ENCODE peak calls at places on chromosomes 3 and 15, in nine cellular contexts. One of them, this sample, is unnamed.

GRCh38 chr3:52228751-52229291 is 3.4 kb upstream of the TLR9 start:
- DNase-seq in T-helper 1 cell: no peak
- DNase-seq in pulmonary artery endothelial cell: no peak
- DNase-seq in astrocyte of the spinal cord: no peak
- DNase-seq in cardiac septum: no peak
- DNase-seq in upper lobe of left lung: peak
- DNase-seq in activated CD4-positive, alpha-beta T cell treated with anti-CD3 and anti-CD28 coated beads, Interleukin-2, amount 10 ng/mL, durations not matched to agents 7 days and 5 days: no peak
- DNase-seq in left cardiac atrium: no peak
- DNase-seq in cardiac muscle cell: no peak
- DNase-seq in this sample: no peak

GRCh38 chr3:189233225-189233858 is 61.6 kb downstream of the TPRG1 start:
- DNase-seq in astrocyte of the spinal cord: peak
- DNase-seq in pulmonary artery endothelial cell: peak
- DNase-seq in T-helper 1 cell: no peak
- DNase-seq in cardiac septum: no peak
- DNase-seq in left cardiac atrium: peak
- DNase-seq in cardiac muscle cell: peak
- DNase-seq in activated CD4-positive, alpha-beta T cell treated with anti-CD3 and anti-CD28 coated beads, Interleukin-2, amount 10 ng/mL, durations not matched to agents 7 days and 5 days: no peak
- DNase-seq in upper lobe of left lung: peak
- DNase-seq in this sample: peak

GRCh38 chr15:59168536-59168935 is 38.1 kb upstream of the LDHAL6B start:
- DNase-seq in activated CD4-positive, alpha-beta T cell treated with anti-CD3 and anti-CD28 coated beads, Interleukin-2, amount 10 ng/mL, durations not matched to agents 7 days and 5 days: no peak
- DNase-seq in left cardiac atrium: no peak
- DNase-seq in cardiac septum: no peak
- DNase-seq in cardiac muscle cell: no peak
- DNase-seq in T-helper 1 cell: no peak
- DNase-seq in pulmonary artery endothelial cell: no peak
- DNase-seq in upper lobe of left lung: peak
- DNase-seq in astrocyte of the spinal cord: no peak
- DNase-seq in this sample: peak

GRCh38 chr3:52194541-52195296 is 3.2 kb upstream of the ALAS1 start:
- DNase-seq in cardiac muscle cell: peak
- DNase-seq in activated CD4-positive, alpha-beta T cell treated with anti-CD3 and anti-CD28 coated beads, Interleukin-2, amount 10 ng/mL, durations not matched to agents 7 days and 5 days: no peak
- DNase-seq in cardiac septum: no peak
- DNase-seq in T-helper 1 cell: no peak
- DNase-seq in left cardiac atrium: peak
- DNase-seq in astrocyte of the spinal cord: no peak
- DNase-seq in pulmonary artery endothelial cell: no peak
- DNase-seq in upper lobe of left lung: peak
- DNase-seq in this sample: no peak

GRCh38 chr3:160928183-160928718 is 172.2 kb downstream of the PPM1L start:
- DNase-seq in activated CD4-positive, alpha-beta T cell treated with anti-CD3 and anti-CD28 coated beads, Interleukin-2, amount 10 ng/mL, durations not matched to agents 7 days and 5 days: no peak
- DNase-seq in left cardiac atrium: no peak
- DNase-seq in T-helper 1 cell: no peak
- DNase-seq in pulmonary artery endothelial cell: no peak
- DNase-seq in upper lobe of left lung: no peak
- DNase-seq in astrocyte of the spinal cord: no peak
- DNase-seq in cardiac septum: no peak
- DNase-seq in cardiac muscle cell: no peak
- DNase-seq in this sample: no peak

GRCh38 chr15:96586901-96587300 is 256.4 kb downstream of the NR2F2 start:
- DNase-seq in astrocyte of the spinal cord: no peak
- DNase-seq in pulmonary artery endothelial cell: no peak
- DNase-seq in cardiac muscle cell: no peak
- DNase-seq in cardiac septum: no peak
- DNase-seq in T-helper 1 cell: no peak
- DNase-seq in upper lobe of left lung: no peak
- DNase-seq in activated CD4-positive, alpha-beta T cell treated with anti-CD3 and anti-CD28 coated beads, Interleukin-2, amount 10 ng/mL, durations not matched to agents 7 days and 5 days: no peak
- DNase-seq in left cardiac atrium: no peak
- DNase-seq in this sample: no peak

GRCh38 chr15:60667925-60668324 is 189.0 kb upstream of the ICE2 start:
- DNase-seq in left cardiac atrium: no peak
- DNase-seq in cardiac septum: no peak
- DNase-seq in astrocyte of the spinal cord: no peak
- DNase-seq in activated CD4-positive, alpha-beta T cell treated with anti-CD3 and anti-CD28 coated beads, Interleukin-2, amount 10 ng/mL, durations not matched to agents 7 days and 5 days: no peak
- DNase-seq in T-helper 1 cell: no peak
- DNase-seq in pulmonary artery endothelial cell: no peak
- DNase-seq in cardiac muscle cell: no peak
- DNase-seq in upper lobe of left lung: no peak
- DNase-seq in this sample: no peak

GRCh38 chr3:27681249-27681748 is 40.8 kb downstream of the EOMES start:
- DNase-seq in cardiac septum: no peak
- DNase-seq in T-helper 1 cell: peak
- DNase-seq in cardiac muscle cell: peak
- DNase-seq in pulmonary artery endothelial cell: peak
- DNase-seq in upper lobe of left lung: no peak
- DNase-seq in astrocyte of the spinal cord: peak
- DNase-seq in activated CD4-positive, alpha-beta T cell treated with anti-CD3 and anti-CD28 coated beads, Interleukin-2, amount 10 ng/mL, durations not matched to agents 7 days and 5 days: peak
- DNase-seq in left cardiac atrium: no peak
- DNase-seq in this sample: peak

GRCh38 chr3:128100126-128100525 is 23.5 kb downstream of the RUVBL1 start:
- DNase-seq in left cardiac atrium: no peak
- DNase-seq in pulmonary artery endothelial cell: no peak
- DNase-seq in astrocyte of the spinal cord: no peak
- DNase-seq in upper lobe of left lung: no peak
- DNase-seq in cardiac muscle cell: no peak
- DNase-seq in activated CD4-positive, alpha-beta T cell treated with anti-CD3 and anti-CD28 coated beads, Interleukin-2, amount 10 ng/mL, durations not matched to agents 7 days and 5 days: no peak
- DNase-seq in cardiac septum: no peak
- DNase-seq in T-helper 1 cell: no peak
- DNase-seq in this sample: peak

GRCh38 chr3:159919873-159920272 is 68.8 kb upstream of the IL12A start:
- DNase-seq in upper lobe of left lung: no peak
- DNase-seq in cardiac septum: no peak
- DNase-seq in activated CD4-positive, alpha-beta T cell treated with anti-CD3 and anti-CD28 coated beads, Interleukin-2, amount 10 ng/mL, durations not matched to agents 7 days and 5 days: no peak
- DNase-seq in astrocyte of the spinal cord: peak
- DNase-seq in pulmonary artery endothelial cell: no peak
- DNase-seq in left cardiac atrium: no peak
- DNase-seq in cardiac muscle cell: no peak
- DNase-seq in T-helper 1 cell: no peak
- DNase-seq in this sample: peak

GRCh38 chr3:110384601-110385000 is 687.0 kb upstream of the NECTIN3 start:
- DNase-seq in cardiac septum: no peak
- DNase-seq in astrocyte of the spinal cord: peak
- DNase-seq in pulmonary artery endothelial cell: no peak
- DNase-seq in upper lobe of left lung: no peak
- DNase-seq in cardiac muscle cell: no peak
- DNase-seq in activated CD4-positive, alpha-beta T cell treated with anti-CD3 and anti-CD28 coated beads, Interleukin-2, amount 10 ng/mL, durations not matched to agents 7 days and 5 days: no peak
- DNase-seq in left cardiac atrium: no peak
- DNase-seq in T-helper 1 cell: no peak
- DNase-seq in this sample: no peak

GRCh38 chr3:58237940-58238681 is 519 bp downstream of the ABHD6 start:
- DNase-seq in astrocyte of the spinal cord: no peak
- DNase-seq in activated CD4-positive, alpha-beta T cell treated with anti-CD3 and anti-CD28 coated beads, Interleukin-2, amount 10 ng/mL, durations not matched to agents 7 days and 5 days: peak
- DNase-seq in cardiac muscle cell: peak
- DNase-seq in cardiac septum: peak
- DNase-seq in pulmonary artery endothelial cell: no peak
- DNase-seq in T-helper 1 cell: peak
- DNase-seq in left cardiac atrium: peak
- DNase-seq in upper lobe of left lung: peak
- DNase-seq in this sample: peak

GRCh38 chr3:117184574-117184973 is 475.0 kb downstream of the TUSC7 start:
- DNase-seq in cardiac septum: no peak
- DNase-seq in cardiac muscle cell: no peak
- DNase-seq in T-helper 1 cell: no peak
- DNase-seq in astrocyte of the spinal cord: peak
- DNase-seq in activated CD4-positive, alpha-beta T cell treated with anti-CD3 and anti-CD28 coated beads, Interleukin-2, amount 10 ng/mL, durations not matched to agents 7 days and 5 days: no peak
- DNase-seq in left cardiac atrium: no peak
- DNase-seq in upper lobe of left lung: no peak
- DNase-seq in pulmonary artery endothelial cell: no peak
- DNase-seq in this sample: peak

GRCh38 chr3:49471856-49472495 is 1.9 kb downstream of the DAG1 start:
- DNase-seq in activated CD4-positive, alpha-beta T cell treated with anti-CD3 and anti-CD28 coated beads, Interleukin-2, amount 10 ng/mL, durations not matched to agents 7 days and 5 days: no peak
- DNase-seq in cardiac septum: no peak
- DNase-seq in cardiac muscle cell: no peak
- DNase-seq in pulmonary artery endothelial cell: no peak
- DNase-seq in astrocyte of the spinal cord: no peak
- DNase-seq in T-helper 1 cell: no peak
- DNase-seq in upper lobe of left lung: no peak
- DNase-seq in left cardiac atrium: no peak
- DNase-seq in this sample: no peak

GRCh38 chr15:85504739-85505676 is 124.6 kb downstream of the AKAP13 start:
- DNase-seq in astrocyte of the spinal cord: peak
- DNase-seq in cardiac septum: no peak
- DNase-seq in upper lobe of left lung: peak
- DNase-seq in T-helper 1 cell: peak
- DNase-seq in left cardiac atrium: peak
- DNase-seq in pulmonary artery endothelial cell: peak
- DNase-seq in activated CD4-positive, alpha-beta T cell treated with anti-CD3 and anti-CD28 coated beads, Interleukin-2, amount 10 ng/mL, durations not matched to agents 7 days and 5 days: peak
- DNase-seq in cardiac muscle cell: peak
- DNase-seq in this sample: peak

GRCh38 chr3:94070341-94070911 is 7.6 kb downstream of the NSUN3 start:
- DNase-seq in activated CD4-positive, alpha-beta T cell treated with anti-CD3 and anti-CD28 coated beads, Interleukin-2, amount 10 ng/mL, durations not matched to agents 7 days and 5 days: no peak
- DNase-seq in cardiac septum: no peak
- DNase-seq in cardiac muscle cell: no peak
- DNase-seq in upper lobe of left lung: no peak
- DNase-seq in T-helper 1 cell: no peak
- DNase-seq in pulmonary artery endothelial cell: no peak
- DNase-seq in astrocyte of the spinal cord: no peak
- DNase-seq in left cardiac atrium: no peak
- DNase-seq in this sample: no peak

GRCh38 chr15:98043160-98044059 is 82.9 kb downstream of the ARRDC4 start:
- DNase-seq in cardiac muscle cell: no peak
- DNase-seq in left cardiac atrium: no peak
- DNase-seq in cardiac septum: no peak
- DNase-seq in astrocyte of the spinal cord: no peak
- DNase-seq in upper lobe of left lung: no peak
- DNase-seq in activated CD4-positive, alpha-beta T cell treated with anti-CD3 and anti-CD28 coated beads, Interleukin-2, amount 10 ng/mL, durations not matched to agents 7 days and 5 days: no peak
- DNase-seq in pulmonary artery endothelial cell: no peak
- DNase-seq in T-helper 1 cell: no peak
- DNase-seq in this sample: no peak

GRCh38 chr3:38551026-38551832 is 55.1 kb downstream of the EXOG start:
- DNase-seq in cardiac septum: peak
- DNase-seq in upper lobe of left lung: no peak
- DNase-seq in T-helper 1 cell: no peak
- DNase-seq in activated CD4-positive, alpha-beta T cell treated with anti-CD3 and anti-CD28 coated beads, Interleukin-2, amount 10 ng/mL, durations not matched to agents 7 days and 5 days: no peak
- DNase-seq in astrocyte of the spinal cord: no peak
- DNase-seq in cardiac muscle cell: no peak
- DNase-seq in pulmonary artery endothelial cell: no peak
- DNase-seq in left cardiac atrium: no peak
- DNase-seq in this sample: no peak

GRCh38 chr3:13258280-13258679 is 161.8 kb downstream of the NUP210 start:
- DNase-seq in cardiac septum: no peak
- DNase-seq in astrocyte of the spinal cord: no peak
- DNase-seq in pulmonary artery endothelial cell: no peak
- DNase-seq in upper lobe of left lung: no peak
- DNase-seq in cardiac muscle cell: no peak
- DNase-seq in left cardiac atrium: no peak
- DNase-seq in activated CD4-positive, alpha-beta T cell treated with anti-CD3 and anti-CD28 coated beads, Interleukin-2, amount 10 ng/mL, durations not matched to agents 7 days and 5 days: no peak
- DNase-seq in T-helper 1 cell: no peak
- DNase-seq in this sample: no peak

GRCh38 chr3:51945031-51945840 is 3.1 kb downstream of the PARP3 start:
- DNase-seq in cardiac muscle cell: no peak
- DNase-seq in activated CD4-positive, alpha-beta T cell treated with anti-CD3 and anti-CD28 coated beads, Interleukin-2, amount 10 ng/mL, durations not matched to agents 7 days and 5 days: no peak
- DNase-seq in pulmonary artery endothelial cell: no peak
- DNase-seq in cardiac septum: peak
- DNase-seq in T-helper 1 cell: no peak
- DNase-seq in upper lobe of left lung: no peak
- DNase-seq in left cardiac atrium: no peak
- DNase-seq in astrocyte of the spinal cord: no peak
- DNase-seq in this sample: no peak

GRCh38 chr3:107956991-107957467 is 133.8 kb downstream of the CD47 start:
- DNase-seq in cardiac septum: peak
- DNase-seq in T-helper 1 cell: no peak
- DNase-seq in astrocyte of the spinal cord: no peak
- DNase-seq in activated CD4-positive, alpha-beta T cell treated with anti-CD3 and anti-CD28 coated beads, Interleukin-2, amount 10 ng/mL, durations not matched to agents 7 days and 5 days: no peak
- DNase-seq in cardiac muscle cell: no peak
- DNase-seq in upper lobe of left lung: peak
- DNase-seq in left cardiac atrium: peak
- DNase-seq in pulmonary artery endothelial cell: no peak
- DNase-seq in this sample: no peak

GRCh38 chr3:177358968-177359600 is 161.8 kb upstream of the TBL1XR1 start:
- DNase-seq in upper lobe of left lung: peak
- DNase-seq in astrocyte of the spinal cord: peak
- DNase-seq in pulmonary artery endothelial cell: no peak
- DNase-seq in T-helper 1 cell: peak
- DNase-seq in cardiac septum: no peak
- DNase-seq in left cardiac atrium: peak
- DNase-seq in cardiac muscle cell: peak
- DNase-seq in activated CD4-positive, alpha-beta T cell treated with anti-CD3 and anti-CD28 coated beads, Interleukin-2, amount 10 ng/mL, durations not matched to agents 7 days and 5 days: peak
- DNase-seq in this sample: peak

GRCh38 chr15:88288661-88289060 is 32.1 kb upstream of the NTRK3 start:
- DNase-seq in T-helper 1 cell: no peak
- DNase-seq in astrocyte of the spinal cord: no peak
- DNase-seq in upper lobe of left lung: no peak
- DNase-seq in cardiac septum: no peak
- DNase-seq in pulmonary artery endothelial cell: no peak
- DNase-seq in cardiac muscle cell: no peak
- DNase-seq in activated CD4-positive, alpha-beta T cell treated with anti-CD3 and anti-CD28 coated beads, Interleukin-2, amount 10 ng/mL, durations not matched to agents 7 days and 5 days: no peak
- DNase-seq in left cardiac atrium: no peak
- DNase-seq in this sample: no peak

GRCh38 chr15:94404733-94405283 is 173.4 kb downstream of the MCTP2 start:
- DNase-seq in upper lobe of left lung: no peak
- DNase-seq in left cardiac atrium: no peak
- DNase-seq in astrocyte of the spinal cord: no peak
- DNase-seq in T-helper 1 cell: no peak
- DNase-seq in pulmonary artery endothelial cell: no peak
- DNase-seq in activated CD4-positive, alpha-beta T cell treated with anti-CD3 and anti-CD28 coated beads, Interleukin-2, amount 10 ng/mL, durations not matched to agents 7 days and 5 days: no peak
- DNase-seq in cardiac septum: no peak
- DNase-seq in cardiac muscle cell: no peak
- DNase-seq in this sample: no peak

GRCh38 chr15:57503911-57504598 is 87.6 kb upstream of the MYZAP start:
- DNase-seq in left cardiac atrium: no peak
- DNase-seq in upper lobe of left lung: no peak
- DNase-seq in pulmonary artery endothelial cell: peak
- DNase-seq in cardiac septum: no peak
- DNase-seq in cardiac muscle cell: peak
- DNase-seq in T-helper 1 cell: no peak
- DNase-seq in activated CD4-positive, alpha-beta T cell treated with anti-CD3 and anti-CD28 coated beads, Interleukin-2, amount 10 ng/mL, durations not matched to agents 7 days and 5 days: no peak
- DNase-seq in astrocyte of the spinal cord: peak
- DNase-seq in this sample: peak

GRCh38 chr3:195198424-195199346 is 72.3 kb downstream of the XXYLT1 start:
- DNase-seq in cardiac muscle cell: no peak
- DNase-seq in cardiac septum: no peak
- DNase-seq in upper lobe of left lung: peak
- DNase-seq in T-helper 1 cell: no peak
- DNase-seq in pulmonary artery endothelial cell: no peak
- DNase-seq in activated CD4-positive, alpha-beta T cell treated with anti-CD3 and anti-CD28 coated beads, Interleukin-2, amount 10 ng/mL, durations not matched to agents 7 days and 5 days: no peak
- DNase-seq in left cardiac atrium: no peak
- DNase-seq in astrocyte of the spinal cord: no peak
- DNase-seq in this sample: no peak

GRCh38 chr3:69236808-69237707 is 114.7 kb upstream of the LMOD3 start:
- DNase-seq in astrocyte of the spinal cord: no peak
- DNase-seq in upper lobe of left lung: no peak
- DNase-seq in activated CD4-positive, alpha-beta T cell treated with anti-CD3 and anti-CD28 coated beads, Interleukin-2, amount 10 ng/mL, durations not matched to agents 7 days and 5 days: no peak
- DNase-seq in pulmonary artery endothelial cell: no peak
- DNase-seq in left cardiac atrium: peak
- DNase-seq in cardiac septum: no peak
- DNase-seq in cardiac muscle cell: peak
- DNase-seq in T-helper 1 cell: no peak
- DNase-seq in this sample: peak

GRCh38 chr3:45223889-45224730 is 2.0 kb downstream of the TMEM158 start:
- DNase-seq in cardiac septum: no peak
- DNase-seq in upper lobe of left lung: no peak
- DNase-seq in activated CD4-positive, alpha-beta T cell treated with anti-CD3 and anti-CD28 coated beads, Interleukin-2, amount 10 ng/mL, durations not matched to agents 7 days and 5 days: no peak
- DNase-seq in pulmonary artery endothelial cell: no peak
- DNase-seq in astrocyte of the spinal cord: peak
- DNase-seq in T-helper 1 cell: no peak
- DNase-seq in cardiac muscle cell: no peak
- DNase-seq in left cardiac atrium: no peak
- DNase-seq in this sample: peak

GRCh38 chr3:39810647-39811161 is 1.3 kb downstream of the MYRIP start:
- DNase-seq in T-helper 1 cell: no peak
- DNase-seq in pulmonary artery endothelial cell: no peak
- DNase-seq in cardiac muscle cell: no peak
- DNase-seq in left cardiac atrium: no peak
- DNase-seq in upper lobe of left lung: no peak
- DNase-seq in astrocyte of the spinal cord: no peak
- DNase-seq in cardiac septum: no peak
- DNase-seq in activated CD4-positive, alpha-beta T cell treated with anti-CD3 and anti-CD28 coated beads, Interleukin-2, amount 10 ng/mL, durations not matched to agents 7 days and 5 days: no peak
- DNase-seq in this sample: no peak

GRCh38 chr3:134614955-134615354 is 35.9 kb downstream of the KY start:
- DNase-seq in cardiac septum: no peak
- DNase-seq in T-helper 1 cell: no peak
- DNase-seq in pulmonary artery endothelial cell: no peak
- DNase-seq in upper lobe of left lung: no peak
- DNase-seq in astrocyte of the spinal cord: no peak
- DNase-seq in cardiac muscle cell: no peak
- DNase-seq in activated CD4-positive, alpha-beta T cell treated with anti-CD3 and anti-CD28 coated beads, Interleukin-2, amount 10 ng/mL, durations not matched to agents 7 days and 5 days: no peak
- DNase-seq in left cardiac atrium: no peak
- DNase-seq in this sample: no peak

GRCh38 chr15:92091155-92091734 is 237.7 kb downstream of the SLCO3A1 start:
- DNase-seq in cardiac muscle cell: peak
- DNase-seq in upper lobe of left lung: peak
- DNase-seq in astrocyte of the spinal cord: no peak
- DNase-seq in pulmonary artery endothelial cell: no peak
- DNase-seq in left cardiac atrium: peak
- DNase-seq in cardiac septum: peak
- DNase-seq in activated CD4-positive, alpha-beta T cell treated with anti-CD3 and anti-CD28 coated beads, Interleukin-2, amount 10 ng/mL, durations not matched to agents 7 days and 5 days: no peak
- DNase-seq in T-helper 1 cell: no peak
- DNase-seq in this sample: peak

This sample was measured in lung microvascular endothelial cell.